ENCODE peak calls at places on chromosomes 2 and 18, in five cellular contexts. D, O, L, H and S are unnamed samples.

GRCh38 chr2:67259581-67260347 is 137.4 kb upstream of the ETAA1 start:
- DNase-seq in D (peak), L (peak), O (peak), H (no peak), S (no peak)

GRCh38 chr2:190910341-190911136 is 29.9 kb downstream of the GLS start:
- DNase-seq in O (peak), L (peak), D (no peak), H (no peak), S (no peak)

GRCh38 chr2:104853926-104854506 is at the start of gene POU3F3:
- DNase-seq in L (peak), O (no peak), H (no peak), D (no peak), S (peak)

GRCh38 chr2:236217926-236218325 is 46.3 kb downstream of the ASB18 start:
- DNase-seq in L (no peak), O (no peak), H (no peak), D (no peak), S (no peak)

GRCh38 chr2:126658316-126658909 is 2.5 kb downstream of the GYPC start:
- DNase-seq in L (no peak), O (no peak), D (no peak), H (no peak), S (no peak)

GRCh38 chr2:219228745-219229374 is 576 bp downstream of the ATG9A start:
- DNase-seq in O (no peak), H (peak), L (no peak), D (no peak), S (no peak)

GRCh38 chr18:61274561-61274960 is 58.7 kb upstream of the CDH20 start:
- DNase-seq in H (no peak), L (no peak), O (no peak), D (no peak), S (no peak)

GRCh38 chr2:68359889-68360288 is 5.2 kb upstream of the PLEK start:
- DNase-seq in L (no peak), D (no peak), H (no peak), O (no peak), S (no peak)

GRCh38 chr2:140695163-140695562 is 1435.7 kb downstream of the LRP1B start:
- DNase-seq in O (peak), H (no peak), L (peak), D (no peak), S (no peak)

GRCh38 chr2:191679818-191680600 is 2.1 kb downstream of the NABP1 start:
- DNase-seq in O (peak), H (no peak), L (peak), D (peak), S (no peak)

GRCh38 chr2:126425943-126426342 is 230.0 kb upstream of the GYPC start:
- DNase-seq in H (no peak), O (no peak), L (no peak), D (no peak), S (no peak)

GRCh38 chr2:86298411-86299390 is 38.7 kb downstream of the REEP1 start:
- DNase-seq in L (no peak), O (peak), H (peak), D (peak), S (peak)

GRCh38 chr2:176508984-176509383 is 239.7 kb downstream of the MTX2 start:
- DNase-seq in D (no peak), H (no peak), O (no peak), L (peak), S (no peak)

GRCh38 chr2:48287971-48288370 is 242.0 kb upstream of the STON1 start:
- DNase-seq in H (no peak), O (no peak), L (no peak), D (no peak), S (no peak)

GRCh38 chr18:36688020-36688965 is 140.5 kb downstream of the TPGS2 start:
- DNase-seq in H (no peak), D (peak), O (peak), L (peak), S (peak)

GRCh38 chr2:715847-716573 is 38.8 kb upstream of the TMEM18 start:
- DNase-seq in O (peak), H (no peak), D (no peak), L (peak), S (peak)

GRCh38 chr18:76479351-76480238 is 15.4 kb downstream of the ZNF516 start:
- DNase-seq in L (no peak), O (no peak), D (no peak), H (no peak), S (no peak)

GRCh38 chr18:46333371-46334199 is 229.4 kb downstream of the HAUS1 start:
- DNase-seq in L (no peak), O (no peak), D (no peak), H (peak), S (peak)

GRCh38 chr18:21450913-21451312 is 149.6 kb downstream of the ESCO1 start:
- DNase-seq in O (no peak), H (no peak), L (peak), D (no peak), S (no peak)

GRCh38 chr18:49494660-49495059 is 7.6 kb upstream of the C18orf32 start:
- DNase-seq in O (no peak), L (no peak), D (no peak), H (no peak), S (no peak)

GRCh38 chr18:32429427-32429826 is 41.3 kb downstream of the GAREM1 start:
- DNase-seq in O (no peak), H (no peak), D (no peak), L (no peak), S (no peak)

GRCh38 chr18:23718243-23718720 is 29.0 kb downstream of the LAMA3 start:
- DNase-seq in H (no peak), O (peak), L (peak), D (no peak), S (peak)

GRCh38 chr2:127081826-127082633 is 24.9 kb downstream of the BIN1 start:
- DNase-seq in H (no peak), D (no peak), L (no peak), O (no peak), S (no peak)

GRCh38 chr2:197097578-197098366 is 171.3 kb upstream of the PGAP1 start:
- DNase-seq in H (no peak), O (peak), D (no peak), L (peak), S (peak)

GRCh38 chr2:33812707-33813106 is 213.6 kb upstream of the FAM98A start:
- DNase-seq in L (no peak), D (no peak), O (peak), H (no peak), S (no peak)

GRCh38 chr2:70115646-70116442 is 28.6 kb downstream of the PCBP1 start:
- DNase-seq in D (no peak), L (no peak), H (no peak), O (no peak), S (peak)